ENCODE peak calls at places on chromosomes 5 and 9, in seven cellular contexts. G is dorsolateral prefrontal cortex, T is lower lobe of right lung, D is astrocyte, H is heart right ventricle, P is brain microvascular endothelial cell, K is IMR-90. B is an unnamed sample.

GRCh38 chr5:131990716-131991115 is 20.7 kb downstream of the ACSL6 start:
- DNase-seq in K (no peak), T (peak), G (no peak), H (no peak), D (no peak), P (no peak), B (no peak)

GRCh38 chr9:128276008-128276573 is at the start of gene SWI5:
- DNase-seq in H (peak), D (peak), G (peak), P (peak), K (peak), T (peak), B (peak)

GRCh38 chr5:72817639-72818266 is 1.3 kb downstream of the TNPO1 start:
- DNase-seq in G (no peak), P (no peak), T (no peak), K (no peak), D (no peak), H (no peak), B (no peak)

GRCh38 chr9:111598730-111599091 is 736 bp downstream of the PTGR1 start:
- DNase-seq in H (peak), G (no peak), T (peak), K (peak), D (peak), P (peak), B (no peak)

GRCh38 chr5:167096816-167097215 is 1194.6 kb upstream of the WWC1 start:
- DNase-seq in G (no peak), T (no peak), H (no peak), P (no peak), K (no peak), D (peak), B (no peak)

GRCh38 chr9:35203531-35203930 is 41.7 kb downstream of the UNC13B start:
- DNase-seq in D (no peak), H (no peak), P (no peak), T (no peak), G (no peak), K (no peak), B (no peak)

GRCh38 chr9:1457460-1457859 is 407.3 kb downstream of the DMRT2 start:
- DNase-seq in H (no peak), G (no peak), D (no peak), P (no peak), T (no peak), K (no peak), B (no peak)

GRCh38 chr9:88339322-88339721 is 48.9 kb upstream of the SPIN1 start:
- DNase-seq in G (no peak), P (no peak), T (no peak), H (no peak), K (no peak), D (no peak), B (no peak)

GRCh38 chr5:34789021-34789531 is 49.9 kb upstream of the TTC23L start:
- DNase-seq in T (no peak), G (no peak), H (no peak), K (peak), D (peak), P (peak), B (no peak)

DNA sequence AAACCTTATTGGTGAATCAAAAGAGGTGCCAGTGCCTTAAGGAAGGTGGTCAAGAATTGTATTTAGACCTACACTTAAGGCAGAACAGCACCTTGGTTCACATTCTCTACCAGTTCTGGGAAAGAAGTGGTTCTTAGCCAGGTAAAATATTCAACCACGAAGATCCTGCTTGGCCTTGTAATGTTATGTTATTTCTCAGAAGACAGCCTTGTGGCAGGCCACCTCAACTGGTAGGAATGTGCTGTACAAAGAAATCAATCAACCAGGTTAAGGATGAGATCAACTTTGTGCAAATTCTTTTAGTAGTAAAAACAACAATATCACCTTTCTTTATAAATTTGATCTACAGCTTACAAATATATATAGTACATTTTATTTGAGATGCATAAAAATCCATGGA is 246.8 kb downstream of the ARRDC3 start:
- DNase-seq in P (peak), H (no peak), G (no peak), K (peak), D (peak), T (no peak), B (no peak)
- TF ChIP-seq CTCF in P (peak), H (no peak), G (no peak), K (no peak), D (no peak), T (no peak), B (no peak)

GRCh38 chr5:56481998-56482698 is 249.0 kb upstream of the ANKRD55 start:
- DNase-seq in G (no peak), P (no peak), T (no peak), D (no peak), H (no peak), K (no peak), B (no peak)
- H3K4me3 ChIP-seq in G (peak), P (no peak), T (peak), D (peak), H (peak), K (no peak), B (no peak)

GRCh38 chr9:101711330-101711941 is 27.0 kb downstream of the GRIN3A start:
- DNase-seq in P (no peak), G (no peak), K (no peak), D (no peak), H (no peak), T (no peak), B (no peak)
- TF ChIP-seq CTCF in P (peak), G (peak), K (peak), D (peak), H (peak), T (peak), B (peak)

DNA sequence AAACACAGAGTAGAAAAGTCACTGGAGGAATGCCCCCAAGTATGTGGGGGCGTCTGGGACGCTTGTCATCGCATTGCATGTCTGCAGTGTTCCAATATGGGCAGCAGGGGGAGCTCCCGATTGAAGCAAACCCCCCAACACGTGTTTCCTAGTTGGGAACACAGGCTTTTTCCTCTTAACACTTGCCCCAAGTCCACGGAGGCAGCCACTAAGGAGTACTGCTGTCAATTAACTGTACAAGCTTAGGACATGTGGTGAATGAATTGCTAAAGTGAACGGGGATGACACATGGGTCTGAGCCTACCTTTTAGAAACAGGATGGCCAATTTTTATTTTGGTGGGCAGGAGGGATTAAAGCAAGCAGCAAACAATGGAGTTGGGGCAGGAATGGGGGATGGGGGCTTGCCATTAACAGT is 2.2 kb downstream of the GABRB2 start:
- DNase-seq in P (peak), T (no peak), K (peak), H (no peak), G (peak), D (peak), B (peak)
- H3K4me3 ChIP-seq in P (no peak), T (no peak), K (no peak), H (no peak), G (peak), D (no peak), B (no peak)

DNA sequence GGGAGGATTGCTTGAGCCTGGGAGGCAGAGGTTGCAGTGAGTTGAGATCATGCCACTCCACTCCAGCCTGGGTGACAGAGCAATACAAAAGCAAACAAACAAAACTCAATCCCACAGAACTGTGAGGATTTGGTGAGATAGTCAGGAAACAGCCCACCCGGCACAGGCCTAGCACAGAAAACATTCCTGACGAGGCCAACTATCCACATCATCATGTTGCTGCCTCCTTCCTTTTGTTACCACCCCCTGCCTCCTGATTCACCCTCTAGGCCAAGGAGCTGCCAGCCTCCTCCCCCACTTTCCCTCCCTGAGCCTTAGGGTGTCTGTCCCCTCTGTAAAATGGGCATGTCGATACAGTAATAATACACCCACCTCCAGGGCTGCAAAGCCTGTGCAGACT is 39.0 kb downstream of the STK10 start:
- DNase-seq in T (no peak), K (peak), H (no peak), D (peak), G (no peak), P (peak), B (no peak)
- TF ChIP-seq CTCF in T (no peak), K (no peak), H (no peak), D (no peak), G (no peak), P (no peak), B (no peak)